ENCODE peak calls at places on chromosome 2, in five cellular contexts. Z is mesendoderm, S is HTR-8/SVneo, N is esophagus squamous epithelium, A is left ventricle myocardium superior. X is an unnamed sample.

GRCh38 chr2:240355001-240355891 is 80.2 kb upstream of the GPC1 start:
- DNase-seq in A (no peak), Z (peak; percentile 10), N (no peak), S (no peak), X (no peak)

GRCh38 chr2:48715042-48715899 is 40.3 kb downstream of the LHCGR start:
- DNase-seq in N (no peak), A (peak; percentile 46), S (no peak), Z (no peak), X (no peak)

GRCh38 chr2:31202833-31203232 is 14.5 kb downstream of the CAPN14 start:
- DNase-seq in N (no peak), S (no peak), Z (no peak), A (no peak), X (no peak)

GRCh38 chr2:134718095-134718955 is 475 bp downstream of the TMEM163 start:
- DNase-seq in S (no peak), N (no peak), A (peak; percentile 49), Z (peak; percentile 37), X (peak; percentile 41)

GRCh38 chr2:169225906-169226305 is 136.4 kb downstream of the LRP2 start:
- DNase-seq in S (no peak), A (no peak), N (no peak), Z (no peak), X (no peak)

GRCh38 chr2:24793752-24794477 is 690 bp downstream of the CENPO start:
- DNase-seq in Z (peak; percentile 82), S (peak; percentile 48), A (no peak), N (no peak), X (peak; percentile 73)

GRCh38 chr2:177740718-177741117 is 331.9 kb downstream of the PDE11A start:
- DNase-seq in Z (no peak), S (no peak), A (no peak), N (no peak), X (no peak)

GRCh38 chr2:157302492-157303099 is 23.0 kb downstream of the ERMN start:
- DNase-seq in A (no peak), N (no peak), Z (peak; percentile 53), S (peak; percentile 38), X (peak; percentile 88)

GRCh38 chr2:233228414-233228813 is 23.1 kb upstream of the ATG16L1 start:
- DNase-seq in A (no peak), N (no peak), S (no peak), Z (no peak), X (no peak)

X was measured in NCI-H82.